ENCODE peak calls at places on chromosomes 11 and 22, in five cellular contexts. X is prostate gland; P is tibial artery; V is naive thymus-derived CD4-positive, alpha-beta T cell; F is IMR-90. C is an unnamed sample.

GRCh38 chr22:28978158-28978557 is 83.5 kb downstream of the C22orf31 start:
- DNase-seq in F (peak; percentile 54), X (no peak), P (no peak), V (no peak), C (no peak)

GRCh38 chr11:122333476-122333875 is 217.5 kb upstream of the BLID start:
- DNase-seq in F (no peak), V (no peak), P (no peak), X (no peak), C (no peak)

GRCh38 chr22:39396156-39396796 is 3.3 kb upstream of the TAB1 start:
- DNase-seq in F (peak; percentile 22), X (no peak), P (no peak), V (no peak), C (no peak)

GRCh38 chr11:74849525-74850391 is 99.1 kb downstream of the XRRA1 start:
- DNase-seq in F (peak; percentile 84), P (no peak), V (no peak), X (no peak), C (no peak)

GRCh38 chr11:102849319-102849718 is 5.9 kb upstream of the MMP3 start:
- DNase-seq in V (no peak), F (peak; percentile 45), X (no peak), P (no peak), C (no peak)

GRCh38 chr11:103601230-103601846 is 435.1 kb upstream of the DDI1 start:
- DNase-seq in P (no peak), X (no peak), F (peak; percentile 74), V (no peak), C (no peak)

GRCh38 chr11:38553033-38553432 is 1955.0 kb upstream of the RAG2 start:
- DNase-seq in P (no peak), F (no peak), V (no peak), X (no peak), C (no peak)

GRCh38 chr11:60831501-60832079 is 10.3 kb upstream of the CCDC86 start:
- DNase-seq in F (peak; percentile 42), X (no peak), P (no peak), V (no peak), C (no peak)

GRCh38 chr22:43277091-43277490 is 66.1 kb downstream of the SCUBE1 start:
- DNase-seq in F (no peak), P (no peak), X (no peak), V (no peak), C (no peak)

GRCh38 chr11:80330302-80330701 is 889.5 kb upstream of the TENM4 start:
- DNase-seq in F (peak; percentile 51), P (no peak), X (no peak), V (no peak), C (no peak)

GRCh38 chr22:30302810-30303138 is 13.5 kb upstream of the CASTOR1 start:
- DNase-seq in V (no peak), X (no peak), P (no peak), F (no peak), C (no peak)

GRCh38 chr22:37983860-37984791 is at the start of gene SOX10:
- DNase-seq in P (no peak), F (no peak), V (no peak), X (no peak), C (no peak)

GRCh38 chr11:122779047-122779629 is 59.2 kb upstream of the CRTAM start:
- DNase-seq in X (no peak), F (no peak), V (no peak), P (no peak), C (no peak)

GRCh38 chr11:31809857-31810778 is 1.0 kb downstream of the PAX6 start:
- DNase-seq in F (peak; percentile 28), V (no peak), X (no peak), P (no peak), C (no peak)

GRCh38 chr11:118382954-118383353 is 18.5 kb upstream of the ATP5MG start:
- DNase-seq in F (no peak), X (no peak), V (no peak), P (no peak), C (no peak)

GRCh38 chr11:50032574-50032973 is at the start of gene OR4C45:
- DNase-seq in F (no peak), V (no peak), P (no peak), X (no peak), C (no peak)

GRCh38 chr11:50030193-50030592 is 2.5 kb upstream of the OR4C45 start:
- DNase-seq in V (no peak), P (no peak), F (no peak), X (no peak), C (no peak)
- H3K9me3 ChIP-seq in V (peaks cover 3% of the 10 kb centered on the region), P (no peaks in the 10 kb centered on the region), F (peaks cover 10% of the 10 kb centered on the region), X (no peaks in the 10 kb centered on the region), C (no peaks in the 10 kb centered on the region)

GRCh38 chr22:47342446-47342845 is 580.0 kb downstream of the TBC1D22A start:
- DNase-seq in F (no peak), X (no peak), P (no peak), V (no peak), C (no peak)
- H3K9me3 ChIP-seq in F (peaks cover 7% of the 10 kb centered on the region), X (no peaks in the 10 kb centered on the region), P (no peaks in the 10 kb centered on the region), V (no peaks in the 10 kb centered on the region), C (no peaks in the 10 kb centered on the region)

GRCh38 chr22:48982321-48982905 is 845.3 kb downstream of the BRD1 start:
- DNase-seq in X (no peak), P (peak; percentile 35), V (no peak), F (no peak), C (no peak)
- H3K9me3 ChIP-seq in X (no peaks in the 10 kb centered on the region), P (no peaks in the 10 kb centered on the region), V (no peaks in the 10 kb centered on the region), F (peaks cover 40% of the 10 kb centered on the region), C (no peaks in the 10 kb centered on the region)

GRCh38 chr11:70915158-70915795 is 337.1 kb downstream of the SHANK2 start:
- DNase-seq in P (no peak), F (no peak), V (no peak), X (no peak), C (no peak)

GRCh38 chr11:70921804-70922203 is 330.6 kb downstream of the SHANK2 start:
- DNase-seq in P (no peak), V (no peak), X (no peak), F (no peak), C (no peak)

GRCh38 chr11:70916321-70916720 is 336.1 kb downstream of the SHANK2 start:
- DNase-seq in X (no peak), V (no peak), F (no peak), P (peak; percentile 25), C (no peak)

GRCh38 chr11:70914496-70914895 is 337.9 kb downstream of the SHANK2 start:
- DNase-seq in F (no peak), P (no peak), V (no peak), X (no peak), C (no peak)

GRCh38 chr11:70918242-70918641 is 334.1 kb downstream of the SHANK2 start:
- DNase-seq in X (no peak), F (no peak), P (no peak), V (no peak), C (no peak)
- H3K9me3 ChIP-seq in X (no peaks in the 10 kb centered on the region), F (peaks cover 11% of the 10 kb centered on the region), P (peaks cover 12% of the 10 kb centered on the region), V (peaks cover 21% of the 10 kb centered on the region), C (no peaks in the 10 kb centered on the region)

C was measured in T-helper 17 cell.